ENCODE peak calls at places on chromosomes 6 and 20, in four cellular contexts. E is neural crest cell, L is neuronal stem cell, I is astrocyte of the spinal cord. D is an unnamed sample.

GRCh38 chr6:129708496-129709216 is 1.3 kb downstream of the ARHGAP18 start:
- DNase-seq in E (no peak), I (no peak), L (no peak), D (no peak)

GRCh38 chr6:71404145-71404966 is 115.7 kb downstream of the OGFRL1 start:
- DNase-seq in E (no peak), L (no peak), I (peak), D (no peak)

GRCh38 chr20:2297352-2297717 is 1.5 kb downstream of the TGM3 start:
- DNase-seq in L (peak), E (no peak), I (peak), D (no peak)

GRCh38 chr20:51402201-51402600 is 140.3 kb downstream of the NFATC2 start:
- DNase-seq in I (peak), L (no peak), E (no peak), D (no peak)

GRCh38 chr20:44129996-44130718 is 56.8 kb downstream of the JPH2 start:
- DNase-seq in I (peak), E (no peak), L (no peak), D (no peak)

GRCh38 chr6:86273936-86274335 is 631.2 kb upstream of the SYNCRIP start:
- DNase-seq in I (no peak), L (no peak), E (no peak), D (no peak)

GRCh38 chr6:170111816-170112582 is 178.9 kb downstream of the DLL1 start:
- DNase-seq in L (no peak), E (no peak), I (no peak), D (no peak)

GRCh38 chr6:170132561-170132991 is 158.3 kb downstream of the DLL1 start:
- DNase-seq in E (no peak), L (no peak), I (no peak), D (no peak)

GRCh38 chr6:108848116-108848868 is at the start of gene ARMC2:
- DNase-seq in I (peak), L (peak), E (peak), D (peak)

GRCh38 chr20:50496773-50497375 is 13.3 kb upstream of the PTPN1 start:
- DNase-seq in L (no peak), I (no peak), E (no peak), D (no peak)

GRCh38 chr6:52609968-52610367 is 33.1 kb upstream of the TRAM2 start:
- DNase-seq in E (no peak), L (no peak), I (no peak), D (no peak)

GRCh38 chr6:162708971-162709370 is 18.6 kb downstream of the PRKN start:
- DNase-seq in I (no peak), E (no peak), L (no peak), D (no peak)